ENCODE peak calls at places on chromosomes 2 and 18, in seven cellular contexts. J is A549, V is HCT116, F is ovary, K is GM12891, E is body of pancreas, H is uterus. L is an unnamed sample.

GRCh38 chr2:64112016-64112415 is 32.2 kb downstream of the PELI1 start:
- DNase-seq in H (no peak), K (no peak), V (no peak), J (no peak), F (no peak), E (no peak), L (no peak)

GRCh38 chr2:217905395-217905794 is 97.4 kb downstream of the TNS1 start:
- DNase-seq in J (no peak), E (no peak), F (no peak), K (no peak), V (no peak), H (peak; percentile 56), L (no peak)

GRCh38 chr2:180675170-180675569 is 305.2 kb upstream of the UBE2E3 start:
- DNase-seq in K (no peak), V (no peak), E (no peak), J (no peak), F (no peak), H (no peak), L (no peak)

GRCh38 chr2:40401896-40402295 is 50.0 kb downstream of the SLC8A1 start:
- DNase-seq in V (peak; percentile 66), F (no peak), H (no peak), E (no peak), J (peak; percentile 64), K (no peak), L (no peak)

GRCh38 chr2:215833531-215834162 is 179.7 kb downstream of the MREG start:
- DNase-seq in V (peak; percentile 8), E (no peak), K (no peak), H (no peak), F (no peak), J (peak; percentile 65), L (peak; percentile 31)

GRCh38 chr2:128622916-128623620 is 304.4 kb upstream of the HS6ST1 start:
- DNase-seq in J (no peak), E (no peak), V (no peak), H (no peak), K (no peak), F (no peak), L (no peak)

GRCh38 chr2:120272763-120273481 is 20.3 kb downstream of the RALB start:
- DNase-seq in E (no peak), K (no peak), V (no peak), H (no peak), F (no peak), J (no peak), L (peak; percentile 12)

GRCh38 chr18:42052137-42052708 is 97.2 kb downstream of the PIK3C3 start:
- DNase-seq in J (no peak), K (no peak), E (no peak), V (no peak), H (no peak), F (no peak), L (peak; percentile 10)

DNA sequence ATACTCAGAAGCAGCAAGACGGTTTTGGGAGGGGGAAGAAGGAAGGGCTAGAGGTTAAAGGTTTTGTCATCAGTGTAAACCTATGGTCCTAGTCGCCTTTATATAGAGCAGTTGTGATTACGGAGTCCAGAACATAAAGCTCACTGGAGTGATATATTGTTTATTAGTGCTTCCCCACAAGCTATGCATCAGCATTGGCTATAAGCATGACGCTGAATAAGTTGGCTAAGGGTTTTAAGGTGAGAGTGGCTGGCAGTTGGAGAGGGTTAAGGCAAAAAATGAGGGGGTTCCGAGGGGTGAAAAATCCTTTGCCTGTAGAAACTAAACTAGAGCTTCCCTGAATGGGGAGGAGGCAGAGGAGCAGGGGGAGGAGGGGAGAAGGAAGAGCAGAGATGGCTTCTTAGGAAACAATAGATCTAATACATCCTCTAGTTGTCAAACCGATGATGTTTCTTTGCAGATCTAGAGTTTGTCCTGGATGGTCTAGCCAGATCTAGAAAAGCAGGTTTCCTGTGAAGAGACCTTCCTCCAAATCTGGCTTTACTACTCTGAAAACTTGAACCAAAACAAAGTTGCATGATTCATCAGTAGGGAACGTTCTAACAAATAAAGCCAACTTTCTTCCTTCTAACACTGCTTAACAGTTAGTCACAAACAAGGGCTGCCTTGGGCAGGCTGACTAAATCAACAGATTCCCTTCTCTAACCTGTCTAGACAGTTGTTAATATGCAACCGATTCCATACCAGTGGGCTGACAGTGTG is 2.5 kb downstream of the KLF7 start:
- DNase-seq in V (peak; percentile 74), K (no peak), J (peak; percentile 91), H (peak; percentile 64), E (peak; percentile 34), F (peak; percentile 30), L (no peak)
- TF ChIP-seq POLR2A in V (no peak), K (no peak), J (no peak), H (peak; percentile 66), E (peak; percentile 39), F (no peak), L (no peak)

GRCh38 chr2:6772366-6772710 is 93.4 kb downstream of the CMPK2 start:
- DNase-seq in E (no peak), V (no peak), K (peak; percentile 26), H (no peak), J (no peak), F (no peak), L (no peak)

GRCh38 chr2:6776125-6776524 is 89.6 kb downstream of the CMPK2 start:
- DNase-seq in J (no peak), V (no peak), H (no peak), K (no peak), E (no peak), F (no peak), L (no peak)

GRCh38 chr2:6773694-6774044 is 92.0 kb downstream of the CMPK2 start:
- DNase-seq in V (no peak), F (no peak), J (no peak), H (no peak), E (no peak), K (no peak), L (no peak)

GRCh38 chr2:6771539-6772365 is 94.0 kb downstream of the CMPK2 start:
- DNase-seq in H (no peak), J (no peak), F (no peak), V (no peak), K (no peak), E (no peak), L (no peak)

DNA sequence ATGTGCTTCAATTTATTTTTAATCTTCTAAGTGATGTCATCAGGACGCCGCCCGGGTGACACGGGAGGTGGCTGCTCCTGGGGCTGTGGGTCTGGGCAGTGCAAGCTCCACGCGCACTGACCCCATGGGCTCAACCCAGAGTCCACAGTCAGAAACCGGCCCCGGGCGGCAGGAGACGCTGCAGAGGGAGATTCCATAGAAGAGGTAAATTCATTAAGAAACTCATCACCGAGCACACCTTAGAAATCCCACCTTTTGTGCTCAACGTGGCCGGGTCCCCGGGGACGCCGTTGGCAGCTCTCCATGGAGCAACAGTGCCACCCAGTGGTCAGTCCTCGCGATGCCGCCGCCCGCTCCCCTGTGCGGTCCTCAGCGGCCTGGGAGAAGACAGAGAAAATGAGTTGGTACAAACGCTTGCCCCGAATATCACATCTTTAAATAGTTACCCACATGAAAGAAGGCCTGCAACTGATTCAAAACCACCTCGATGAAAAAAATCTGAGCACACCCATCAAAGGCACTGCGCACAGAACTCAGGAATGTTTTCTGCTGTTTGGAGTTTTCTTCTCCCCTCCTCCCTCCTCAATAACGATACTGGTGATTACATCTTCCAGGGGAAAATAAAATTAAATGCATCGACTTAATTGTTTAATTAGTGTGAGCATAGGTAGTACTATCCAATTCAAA is 92.6 kb downstream of the CMPK2 start:
- DNase-seq in J (peak; percentile 41), V (peak; percentile 26), F (no peak), K (peak; percentile 64), E (peak; percentile 64), H (no peak), L (peak; percentile 45)
- TF ChIP-seq POLR2A in J (no peak), V (no peak), F (no peak), K (no peak), E (no peak), H (no peak), L (no peak)

GRCh38 chr2:240453461-240454030 is 18.1 kb downstream of the GPC1 start:
- DNase-seq in V (no peak), H (no peak), J (no peak), E (no peak), K (no peak), F (peak; percentile 15), L (no peak)

GRCh38 chr2:240451108-240451611 is 15.7 kb downstream of the GPC1 start:
- DNase-seq in J (no peak), E (no peak), F (peak; percentile 10), K (no peak), H (no peak), V (no peak), L (no peak)

GRCh38 chr2:240451791-240452470 is 16.5 kb downstream of the GPC1 start:
- DNase-seq in J (no peak), E (no peak), H (no peak), K (no peak), V (no peak), F (peak; percentile 19), L (no peak)

GRCh38 chr2:240454031-240454901 is 18.8 kb downstream of the GPC1 start:
- DNase-seq in E (no peak), H (no peak), F (peak; percentile 20), V (no peak), K (no peak), J (no peak), L (no peak)

GRCh38 chr2:240452471-240453256 is 17.2 kb downstream of the GPC1 start:
- DNase-seq in V (no peak), H (peak; percentile 61), E (peak; percentile 76), F (peak; percentile 76), K (peak; percentile 75), J (peak; percentile 53), L (peak; percentile 42)
- TF ChIP-seq POLR2A in V (no peak), H (peak; percentile 73), E (no peak), F (peak; percentile 33), K (no peak), J (peak; percentile 57), L (no peak)

GRCh38 chr2:219508444-219508734 is 5.9 kb upstream of the ASIC4 start:
- DNase-seq in H (no peak), K (no peak), J (no peak), E (no peak), V (no peak), F (no peak), L (no peak)

GRCh38 chr2:219508933-219509779 is 5.1 kb upstream of the ASIC4 start:
- DNase-seq in E (no peak), F (no peak), K (no peak), V (no peak), J (no peak), H (peak; percentile 24), L (no peak)

GRCh38 chr2:219511547-219512325 is 2.5 kb upstream of the ASIC4 start:
- DNase-seq in E (no peak), H (peak; percentile 16), K (no peak), J (no peak), V (no peak), F (no peak), L (peak; percentile 74)

GRCh38 chr2:219510512-219511135 is 3.7 kb upstream of the ASIC4 start:
- DNase-seq in F (no peak), V (no peak), K (no peak), H (peak; percentile 20), J (no peak), E (no peak), L (peak; percentile 35)

DNA sequence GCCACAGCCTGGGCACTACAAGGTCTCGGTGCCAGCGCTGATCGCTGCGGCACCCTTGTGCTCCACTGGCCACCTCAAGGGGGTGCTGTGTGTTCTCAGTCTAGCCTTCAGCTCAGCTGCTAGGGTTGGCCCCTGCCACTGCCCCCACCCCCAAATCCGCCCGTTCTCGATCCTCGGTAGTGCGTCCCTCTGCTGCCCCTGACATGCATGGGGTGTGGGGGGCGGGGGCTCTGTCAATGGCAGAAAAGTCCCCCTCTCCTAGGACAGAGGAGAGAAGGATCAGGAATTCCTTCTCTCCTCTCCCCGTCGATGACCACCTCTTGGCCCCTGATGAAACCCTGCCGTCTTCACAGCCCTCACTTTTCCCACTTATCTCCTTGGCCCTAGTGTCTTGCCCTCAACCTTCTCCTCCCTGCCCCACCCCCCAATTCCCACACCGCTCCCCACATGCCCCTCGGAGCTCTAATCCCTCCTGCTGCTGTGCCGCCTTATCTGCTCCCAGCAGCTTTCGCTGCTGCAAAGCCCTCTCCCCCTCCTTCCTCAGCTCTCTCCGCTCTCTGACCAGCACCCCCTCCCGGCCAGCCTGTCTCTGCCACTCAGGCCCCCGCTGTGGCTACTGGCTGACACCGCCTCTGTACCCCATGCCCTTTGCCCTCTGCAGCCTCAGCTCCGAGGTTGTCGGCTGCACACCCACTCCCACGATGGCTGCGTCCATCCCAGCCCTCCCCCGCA is 4.3 kb upstream of the ASIC4 start:
- DNase-seq in H (peak; percentile 67), F (peak; percentile 53), J (peak; percentile 63), V (no peak), K (peak; percentile 70), E (peak; percentile 64), L (peak; percentile 95)
- TF ChIP-seq POLR2A in H (no peak), F (no peak), J (no peak), V (no peak), K (no peak), E (no peak), L (no peak)

L was measured in erythroblast.